ENCODE peak calls at places on chromosome 15, in five cellular contexts. C is bronchial epithelial cell; S is stimulated activated CD4-positive, alpha-beta T cell treated with anti-CD3 and anti-CD28 coated beads, Interleukin-12 subunit alpha, Interleukin-12 subunit beta, amount 100 ng/mL, for 48 hours; I is T1000; Y is Calu3. A is an unnamed sample.

GRCh38 chr15:66757521-66757920 is 55.5 kb downstream of the SMAD6 start:
- DNase-seq in S (no peak), Y (no peak), C (no peak), I (no peak), A (no peak)

GRCh38 chr15:96693990-96694517 is 363.6 kb downstream of the NR2F2 start:
- DNase-seq in Y (no peak), I (peak; percentile 10), C (no peak), S (no peak), A (no peak)

GRCh38 chr15:28105793-28106192 is 6.7 kb upstream of the OCA2 start:
- DNase-seq in Y (no peak), S (no peak), C (no peak), I (no peak), A (no peak)

GRCh38 chr15:81897011-81897677 is 148.7 kb downstream of the MEX3B start:
- DNase-seq in C (peak; percentile 9), Y (no peak), I (no peak), S (no peak), A (no peak)

GRCh38 chr15:41424809-41425208 is 7.9 kb downstream of the RTF1 start:
- DNase-seq in S (no peak), C (no peak), I (no peak), Y (no peak), A (peak; percentile 24)

GRCh38 chr15:76939715-76940114 is 8.2 kb downstream of the RCN2 start:
- DNase-seq in Y (no peak), I (no peak), S (no peak), C (no peak), A (no peak)

GRCh38 chr15:60520041-60520824 is 41.3 kb upstream of the ICE2 start:
- DNase-seq in Y (peak; percentile 44), I (no peak), C (peak; percentile 98), S (no peak), A (no peak)

GRCh38 chr15:38667875-38668274 is 103.3 kb upstream of the RASGRP1 start:
- DNase-seq in C (no peak), S (no peak), Y (no peak), I (no peak), A (no peak)

GRCh38 chr15:59349715-59350420 is 22.8 kb downstream of the MYO1E start:
- DNase-seq in I (peak; percentile 35), S (peak; percentile 13), C (peak; percentile 99), Y (peak; percentile 56), A (peak; percentile 70)

GRCh38 chr15:90036343-90036742 is 35.2 kb downstream of the ZNF710 start:
- DNase-seq in Y (no peak), S (no peak), C (no peak), I (no peak), A (peak; percentile 34)

GRCh38 chr15:78211189-78211921 is 23.0 kb downstream of the ACSBG1 start:
- DNase-seq in I (no peak), C (no peak), S (no peak), Y (no peak), A (no peak)

GRCh38 chr15:23647421-23648375 is at the start of gene MAGEL2:
- DNase-seq in S (no peak), C (no peak), Y (no peak), I (no peak), A (no peak)

GRCh38 chr15:43370975-43371974 is at the start of the genes TUBGCP4 and ZSCAN29:
- DNase-seq in Y (peak; percentile 79), I (peak; percentile 56), S (peak; percentile 78), C (peak; percentile 53), A (peak; percentile 88)

GRCh38 chr15:81642451-81642990 is 268.5 kb upstream of the TMC3 start:
- DNase-seq in Y (no peak), C (no peak), S (no peak), I (no peak), A (no peak)

GRCh38 chr15:75112278-75112847 is 89.0 kb downstream of the PPCDC start:
- DNase-seq in C (peak; percentile 50), I (no peak), Y (no peak), S (no peak), A (no peak)

GRCh38 chr15:39315200-39315599 is 265.7 kb upstream of the THBS1 start:
- DNase-seq in C (no peak), Y (no peak), I (no peak), S (no peak), A (no peak)

GRCh38 chr15:41904487-41905359 is 10.9 kb upstream of the SPTBN5 start:
- DNase-seq in S (peak; percentile 37), Y (peak; percentile 45), I (peak; percentile 28), C (peak; percentile 57), A (peak; percentile 71)

GRCh38 chr15:75195122-75195765 is 6.4 kb upstream of the C15orf39 start:
- DNase-seq in I (no peak), S (no peak), Y (no peak), C (no peak), A (no peak)

GRCh38 chr15:40313531-40314398 is 6.0 kb upstream of the PLCB2 start:
- DNase-seq in Y (peak; percentile 62), C (peak; percentile 72), S (no peak), I (no peak), A (peak; percentile 81)

GRCh38 chr15:29094711-29095110 is 174.9 kb downstream of the NSMCE3 start:
- DNase-seq in C (peak; percentile 43), I (no peak), S (no peak), Y (no peak), A (no peak)

GRCh38 chr15:38612159-38612863 is 47.7 kb upstream of the RASGRP1 start:
- DNase-seq in I (no peak), C (peak; percentile 39), S (peak; percentile 48), Y (no peak), A (no peak)

GRCh38 chr15:67359431-67360082 is 105.0 kb downstream of the IQCH start:
- DNase-seq in S (no peak), I (no peak), C (no peak), Y (no peak), A (no peak)

GRCh38 chr15:92909131-92909781 is 9.1 kb downstream of the CHD2 start:
- DNase-seq in C (no peak), S (no peak), I (no peak), Y (no peak), A (no peak)

GRCh38 chr15:70308011-70308761 is 210.5 kb upstream of the TLE3 start:
- DNase-seq in I (no peak), C (no peak), S (peak; percentile 5), Y (peak; percentile 17), A (peak; percentile 76)

GRCh38 chr15:72916939-72917338 is 133.4 kb upstream of the ADPGK start:
- DNase-seq in I (no peak), S (no peak), Y (peak; percentile 41), C (no peak), A (no peak)

GRCh38 chr15:40939909-40940801 is 11.0 kb downstream of the DLL4 start:
- DNase-seq in Y (no peak), S (no peak), C (no peak), I (no peak), A (no peak)

GRCh38 chr15:83850846-83851245 is 196.9 kb downstream of the ADAMTSL3 start:
- DNase-seq in I (no peak), C (peak; percentile 90), Y (peak; percentile 38), S (no peak), A (no peak)

GRCh38 chr15:72315706-72316370 is 4.1 kb downstream of the CELF6 start:
- DNase-seq in Y (no peak), C (no peak), I (no peak), S (no peak), A (no peak)